ENCODE peak calls at places on chromosomes 7 and 10, in seven cellular contexts. D is T-cell, Q is amniotic stem cell, Y is sciatic nerve, L is NCI-H1930, G is NCI-H1436, K is HEK293T. W is an unnamed sample.
A peak's percentile ranks its signal among the peaks of the same experiment; 100 is the strongest.

GRCh38 chr10:102246261-102246660 is 929 bp downstream of the GBF1 start:
- DNase-seq in D (no peak), Q (no peak), Y (no peak), L (no peak), G (no peak), K (no peak), W (no peak)

GRCh38 chr10:15137636-15138035 is 30.9 kb downstream of the NMT2 start:
- DNase-seq in D (no peak), Q (no peak), Y (no peak), L (no peak), G (no peak), K (no peak), W (no peak)

GRCh38 chr10:80184291-80184690 is 21.0 kb downstream of the ANXA11 start:
- DNase-seq in D (no peak), Q (no peak), Y (no peak), L (no peak), G (no peak), K (no peak), W (no peak)

GRCh38 chr7:120799147-120799546 is 58.8 kb downstream of the TSPAN12 start:
- DNase-seq in D (no peak), Q (no peak), Y (no peak), L (no peak), G (no peak), K (no peak), W (no peak)

GRCh38 chr7:142519077-142519789 is 230.0 kb upstream of the PRSS1 start:
- DNase-seq in D (no peak), Q (no peak), Y (no peak), L (no peak), G (no peak), K (no peak), W (no peak)

GRCh38 chr10:32377458-32378370 is 30.8 kb upstream of the EPC1 start:
- DNase-seq in D (peak; percentile 23), Q (peak; percentile 9), Y (no peak), L (no peak), G (no peak), K (no peak), W (no peak)

GRCh38 chr10:61047788-61048560 is 104.0 kb upstream of the RHOBTB1 start:
- DNase-seq in D (no peak), Q (no peak), Y (no peak), L (no peak), G (no peak), K (no peak), W (no peak)

GRCh38 chr10:100888957-100889356 is 23.8 kb upstream of the SLF2 start:
- DNase-seq in D (no peak), Q (no peak), Y (no peak), L (no peak), G (no peak), K (no peak), W (no peak)

GRCh38 chr10:34446046-34446445 is 369.1 kb downstream of the PARD3 start:
- DNase-seq in D (no peak), Q (no peak), Y (no peak), L (no peak), G (no peak), K (no peak), W (no peak)

GRCh38 chr10:89419548-89419947 is 5.2 kb downstream of the IFIT5 start:
- DNase-seq in D (no peak), Q (no peak), Y (no peak), L (no peak), G (peak; percentile 16), K (peak; percentile 20), W (no peak)